ENCODE peak calls at places on chromosome 5, in nine cellular contexts. One of them, this sample, is unnamed.

GRCh38 chr5:148387325-148387724 is 3.6 kb downstream of the FBXO38 start:
- DNase-seq in glutamatergic neuron: no peak
- DNase-seq in activated gamma-delta T cell treated with anti-CD3 and anti-CD28 coated beads, Interleukin-2, amount 50 U/mL, for 16 hours: no peak
- DNase-seq in amniotic stem cell: no peak
- DNase-seq in NCI-H146: no peak
- DNase-seq in AG04450: peak; percentile 70
- DNase-seq in dermis microvascular lymphatic vessel endothelial cell: peak; percentile 50
- DNase-seq in astrocyte of the hippocampus: no peak
- DNase-seq in GM10248: no peak
- DNase-seq in this sample: peak; percentile 21

GRCh38 chr5:179235416-179236400 is 109.6 kb downstream of the ADAMTS2 start:
- DNase-seq in dermis microvascular lymphatic vessel endothelial cell: no peak
- DNase-seq in AG04450: no peak
- DNase-seq in activated gamma-delta T cell treated with anti-CD3 and anti-CD28 coated beads, Interleukin-2, amount 50 U/mL, for 16 hours: no peak
- DNase-seq in GM10248: no peak
- DNase-seq in glutamatergic neuron: no peak
- DNase-seq in NCI-H146: no peak
- DNase-seq in astrocyte of the hippocampus: no peak
- DNase-seq in amniotic stem cell: no peak
- DNase-seq in this sample: no peak

GRCh38 chr5:126594676-126595485 is at the start of gene ALDH7A1:
- DNase-seq in activated gamma-delta T cell treated with anti-CD3 and anti-CD28 coated beads, Interleukin-2, amount 50 U/mL, for 16 hours: no peak
- DNase-seq in AG04450: peak; percentile 70
- DNase-seq in glutamatergic neuron: peak; percentile 97
- DNase-seq in dermis microvascular lymphatic vessel endothelial cell: peak; percentile 98
- DNase-seq in NCI-H146: peak; percentile 27
- DNase-seq in GM10248: peak; percentile 62
- DNase-seq in amniotic stem cell: peak; percentile 75
- DNase-seq in astrocyte of the hippocampus: peak; percentile 98
- DNase-seq in this sample: peak; percentile 6

GRCh38 chr5:77828445-77828844 is 52.3 kb upstream of the TBCA start:
- DNase-seq in NCI-H146: no peak
- DNase-seq in amniotic stem cell: no peak
- DNase-seq in GM10248: no peak
- DNase-seq in AG04450: no peak
- DNase-seq in glutamatergic neuron: no peak
- DNase-seq in activated gamma-delta T cell treated with anti-CD3 and anti-CD28 coated beads, Interleukin-2, amount 50 U/mL, for 16 hours: no peak
- DNase-seq in astrocyte of the hippocampus: no peak
- DNase-seq in dermis microvascular lymphatic vessel endothelial cell: no peak
- DNase-seq in this sample: no peak

GRCh38 chr5:153350192-153350883 is 140.1 kb upstream of the GRIA1 start:
- DNase-seq in astrocyte of the hippocampus: peak; percentile 11
- DNase-seq in activated gamma-delta T cell treated with anti-CD3 and anti-CD28 coated beads, Interleukin-2, amount 50 U/mL, for 16 hours: no peak
- DNase-seq in NCI-H146: peak; percentile 3
- DNase-seq in dermis microvascular lymphatic vessel endothelial cell: no peak
- DNase-seq in AG04450: no peak
- DNase-seq in GM10248: no peak
- DNase-seq in glutamatergic neuron: no peak
- DNase-seq in amniotic stem cell: no peak
- DNase-seq in this sample: no peak

GRCh38 chr5:140767444-140767843 is 18.5 kb upstream of the PCDHA1 start:
- DNase-seq in GM10248: no peak
- DNase-seq in NCI-H146: no peak
- DNase-seq in glutamatergic neuron: no peak
- DNase-seq in dermis microvascular lymphatic vessel endothelial cell: no peak
- DNase-seq in activated gamma-delta T cell treated with anti-CD3 and anti-CD28 coated beads, Interleukin-2, amount 50 U/mL, for 16 hours: no peak
- DNase-seq in AG04450: no peak
- DNase-seq in amniotic stem cell: no peak
- DNase-seq in astrocyte of the hippocampus: no peak
- DNase-seq in this sample: no peak

GRCh38 chr5:154642499-154643245 is 112.5 kb upstream of the LARP1 start:
- DNase-seq in dermis microvascular lymphatic vessel endothelial cell: peak; percentile 18
- DNase-seq in astrocyte of the hippocampus: peak; percentile 32
- DNase-seq in activated gamma-delta T cell treated with anti-CD3 and anti-CD28 coated beads, Interleukin-2, amount 50 U/mL, for 16 hours: no peak
- DNase-seq in amniotic stem cell: no peak
- DNase-seq in NCI-H146: no peak
- DNase-seq in GM10248: no peak
- DNase-seq in AG04450: no peak
- DNase-seq in glutamatergic neuron: no peak
- DNase-seq in this sample: no peak

GRCh38 chr5:73451218-73452130 is 2.9 kb upstream of the FOXD1 start:
- DNase-seq in astrocyte of the hippocampus: peak; percentile 86
- DNase-seq in AG04450: no peak
- DNase-seq in GM10248: peak; percentile 64
- DNase-seq in glutamatergic neuron: peak; percentile 88
- DNase-seq in amniotic stem cell: peak; percentile 15
- DNase-seq in dermis microvascular lymphatic vessel endothelial cell: peak; percentile 52
- DNase-seq in activated gamma-delta T cell treated with anti-CD3 and anti-CD28 coated beads, Interleukin-2, amount 50 U/mL, for 16 hours: peak; percentile 51
- DNase-seq in NCI-H146: peak; percentile 60
- DNase-seq in this sample: peak; percentile 25

GRCh38 chr5:142495561-142495960 is 170.7 kb upstream of the SPRY4 start:
- DNase-seq in glutamatergic neuron: no peak
- DNase-seq in NCI-H146: no peak
- DNase-seq in activated gamma-delta T cell treated with anti-CD3 and anti-CD28 coated beads, Interleukin-2, amount 50 U/mL, for 16 hours: no peak
- DNase-seq in astrocyte of the hippocampus: no peak
- DNase-seq in dermis microvascular lymphatic vessel endothelial cell: no peak
- DNase-seq in AG04450: no peak
- DNase-seq in amniotic stem cell: no peak
- DNase-seq in GM10248: no peak
- DNase-seq in this sample: no peak

This sample was measured in CD4-positive, CD25-positive, alpha-beta regulatory T cell.